ENCODE peak calls at places on chromosomes 2 and 18, in six cellular contexts. Z is RWPE1, E is AG09309, A is choroid plexus epithelial cell, L is heart left ventricle, K is NB4. V is an unnamed sample.

GRCh38 chr2:238818576-238818975 is 29.3 kb upstream of the TWIST2 start:
- DNase-seq in Z (no peak), E (no peak), A (no peak), L (no peak), K (no peak), V (no peak)

GRCh38 chr2:66522591-66523379 is 87.9 kb downstream of the MEIS1 start:
- DNase-seq in Z (no peak), E (no peak), A (no peak), L (no peak), K (no peak), V (no peak)

GRCh38 chr2:179613701-179614100 is 247.7 kb downstream of the ZNF385B start:
- DNase-seq in Z (no peak), E (no peak), A (peak; percentile 21), L (no peak), K (no peak), V (no peak)

GRCh38 chr2:58155160-58155778 is 85.9 kb downstream of the FANCL start:
- DNase-seq in Z (no peak), E (no peak), A (no peak), L (no peak), K (no peak), V (no peak)

GRCh38 chr2:232976176-232976575 is 36.9 kb downstream of the NGEF start:
- DNase-seq in Z (no peak), E (no peak), A (no peak), L (no peak), K (no peak), V (no peak)

GRCh38 chr2:160407393-160408204 is 86.0 kb downstream of the RBMS1 start:
- DNase-seq in Z (peak; percentile 60), E (no peak), A (peak; percentile 76), L (peak; percentile 77), K (peak; percentile 79), V (no peak)

GRCh38 chr2:18483896-18484295 is 76.6 kb downstream of the RDH14 start:
- DNase-seq in Z (no peak), E (no peak), A (peak; percentile 44), L (peak; percentile 32), K (no peak), V (no peak)

GRCh38 chr18:30800800-30801199 is 241.7 kb downstream of the DSC3 start:
- DNase-seq in Z (no peak), E (no peak), A (no peak), L (no peak), K (no peak), V (no peak)

GRCh38 chr18:62833494-62833893 is 118.2 kb downstream of the PHLPP1 start:
- DNase-seq in Z (no peak), E (no peak), A (no peak), L (no peak), K (no peak), V (no peak)

GRCh38 chr2:30037016-30037415 is 109.8 kb upstream of the YPEL5 start:
- DNase-seq in Z (no peak), E (no peak), A (no peak), L (no peak), K (no peak), V (no peak)

GRCh38 chr2:121431214-121431613 is 99.5 kb upstream of the RNU4ATAC start:
- DNase-seq in Z (no peak), E (no peak), A (no peak), L (no peak), K (no peak), V (no peak)

GRCh38 chr2:3149441-3150217 is 228.0 kb downstream of the EIPR1 start:
- DNase-seq in Z (no peak), E (no peak), A (peak; percentile 14), L (no peak), K (no peak), V (no peak)

GRCh38 chr2:60707750-60708371 is 48.2 kb upstream of the PAPOLG start:
- DNase-seq in Z (peak; percentile 46), E (peak; percentile 7), A (peak; percentile 53), L (no peak), K (peak; percentile 59), V (no peak)

GRCh38 chr2:165794520-165794882 is 454 bp upstream of the GALNT3 start:
- DNase-seq in Z (peak; percentile 46), E (no peak), A (peak; percentile 55), L (peak; percentile 25), K (peak; percentile 95), V (no peak)

GRCh38 chr2:136399667-136400316 is 281.8 kb upstream of the CXCR4 start:
- DNase-seq in Z (peak; percentile 20), E (no peak), A (no peak), L (no peak), K (no peak), V (no peak)

GRCh38 chr18:39198376-39198775 is 1632.8 kb upstream of the CELF4 start:
- DNase-seq in Z (peak; percentile 30), E (no peak), A (peak; percentile 21), L (no peak), K (no peak), V (peak; percentile 22)

GRCh38 chr2:184646177-184646576 is 47.8 kb downstream of the ZNF804A start:
- DNase-seq in Z (peak; percentile 4), E (no peak), A (peak; percentile 52), L (no peak), K (no peak), V (peak; percentile 58)

GRCh38 chr2:54809814-54810213 is 86.4 kb downstream of the EML6 start:
- DNase-seq in Z (peak; percentile 61), E (no peak), A (peak; percentile 38), L (no peak), K (no peak), V (no peak)

GRCh38 chr2:176814740-176815367 is 397.7 kb upstream of the HNRNPA3 start:
- DNase-seq in Z (peak; percentile 20), E (no peak), A (peak; percentile 43), L (no peak), K (peak; percentile 34), V (no peak)

GRCh38 chr2:14678754-14679153 is 46.2 kb downstream of the LRATD1 start:
- DNase-seq in Z (no peak), E (no peak), A (no peak), L (no peak), K (no peak), V (no peak)

GRCh38 chr2:38648107-38648761 is 17.7 kb upstream of the GALM start:
- DNase-seq in Z (no peak), E (no peak), A (no peak), L (no peak), K (peak; percentile 87), V (no peak)

GRCh38 chr2:174794851-174795374 is 30.6 kb upstream of the CHRNA1 start:
- DNase-seq in Z (no peak), E (no peak), A (peak; percentile 40), L (no peak), K (no peak), V (no peak)

GRCh38 chr2:48092846-48093498 is 186.7 kb upstream of the FBXO11 start:
- DNase-seq in Z (no peak), E (no peak), A (no peak), L (no peak), K (no peak), V (no peak)

GRCh38 chr2:25700221-25700660 is 26.9 kb upstream of the DTNB start:
- DNase-seq in Z (peak; percentile 77), E (peak; percentile 67), A (peak; percentile 66), L (no peak), K (peak; percentile 60), V (no peak)

GRCh38 chr2:200279857-200280256 is 26.6 kb upstream of the SPATS2L start:
- DNase-seq in Z (no peak), E (no peak), A (peak; percentile 22), L (no peak), K (no peak), V (no peak)

GRCh38 chr2:100964222-100964621 is 37.9 kb upstream of the RPL31 start:
- DNase-seq in Z (no peak), E (no peak), A (no peak), L (no peak), K (no peak), V (no peak)

GRCh38 chr18:50853863-50854271 is 25.1 kb upstream of the ME2 start:
- DNase-seq in Z (peak; percentile 38), E (no peak), A (peak; percentile 64), L (no peak), K (peak; percentile 31), V (peak; percentile 89)

GRCh38 chr2:26469092-26469710 is 8.7 kb downstream of the OTOF start:
- DNase-seq in Z (peak; percentile 33), E (peak; percentile 4), A (peak; percentile 86), L (no peak), K (peak; percentile 88), V (no peak)

GRCh38 chr2:238161291-238162051 is 2.7 kb downstream of the ERFE start:
- DNase-seq in Z (no peak), E (no peak), A (no peak), L (no peak), K (no peak), V (no peak)

GRCh38 chr2:158779621-158780020 is 15.5 kb upstream of the DAPL1 start:
- DNase-seq in Z (no peak), E (peak; percentile 23), A (no peak), L (no peak), K (no peak), V (no peak)

GRCh38 chr2:135773917-135774316 is 32.3 kb downstream of the UBXN4 start:
- DNase-seq in Z (peak; percentile 37), E (no peak), A (peak; percentile 58), L (no peak), K (peak; percentile 30), V (no peak)

GRCh38 chr2:222690564-222691200 is 19.2 kb downstream of the MOGAT1 start:
- DNase-seq in Z (peak; percentile 93), E (no peak), A (peak; percentile 88), L (peak; percentile 78), K (peak; percentile 87), V (no peak)
- TF ChIP-seq CTCF in Z (peak; percentile 96), E (peak; percentile 100), A (peak; percentile 100), L (peak; percentile 97), K (peak; percentile 100), V (peak; percentile 100)

DNA sequence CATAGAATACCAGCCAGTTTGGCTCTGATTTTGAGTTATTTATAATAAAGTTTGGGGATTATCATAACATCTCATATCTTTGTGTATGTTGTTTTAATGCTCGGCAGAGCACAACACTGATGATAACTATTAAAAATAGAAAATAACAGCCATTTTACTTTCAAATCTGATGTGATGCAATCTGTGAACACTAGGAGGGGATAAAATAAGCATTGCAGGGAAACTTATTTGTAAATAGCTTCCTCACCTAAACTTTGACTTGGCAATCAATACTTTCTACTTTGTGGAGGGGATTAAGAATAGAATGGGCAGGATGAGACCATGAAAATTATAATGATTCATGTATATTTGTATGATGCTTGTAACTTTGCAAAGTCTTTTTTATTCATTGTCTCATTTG is 54.4 kb downstream of the USP14 start:
- DNase-seq in Z (no peak), E (no peak), A (peak; percentile 20), L (no peak), K (peak; percentile 4), V (no peak)
- TF ChIP-seq CTCF in Z (no peak), E (peak; percentile 4), A (peak; percentile 40), L (no peak), K (no peak), V (peak; percentile 15)

DNA sequence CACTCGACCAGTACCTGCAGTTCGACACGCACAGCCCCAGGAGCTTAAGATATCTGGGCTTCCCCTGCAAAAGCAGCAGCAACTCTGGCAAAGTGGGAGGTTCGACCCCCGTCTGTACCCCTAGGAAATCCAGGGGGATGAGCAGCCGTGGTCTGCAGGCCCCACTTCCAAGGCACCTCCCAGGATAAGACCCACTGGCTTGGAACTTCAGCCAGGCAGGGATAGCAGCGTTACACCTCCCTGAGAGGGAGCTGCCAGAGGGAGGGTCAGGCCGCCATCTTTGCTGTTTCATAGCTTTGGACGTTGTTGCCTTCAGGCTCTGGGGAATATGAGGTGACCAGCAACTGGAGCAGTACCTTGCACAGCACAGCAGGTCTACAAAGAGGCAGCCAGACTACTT is 351.1 kb downstream of the SOX11 start:
- DNase-seq in Z (no peak), E (no peak), A (no peak), L (no peak), K (no peak), V (no peak)
- TF ChIP-seq CTCF in Z (no peak), E (no peak), A (no peak), L (no peak), K (no peak), V (no peak)

GRCh38 chr2:74267068-74267467 is 68.7 kb downstream of the MTHFD2 start:
- DNase-seq in Z (peak; percentile 59), E (no peak), A (no peak), L (no peak), K (peak; percentile 37), V (peak; percentile 1)
- TF ChIP-seq CTCF in Z (peak; percentile 20), E (no peak), A (peak; percentile 16), L (peak; percentile 25), K (peak; percentile 20), V (peak; percentile 57)

V was measured in epithelial cell of proximal tubule.